ENCODE peak calls at places on chromosome 21, in seven cellular contexts. L is stimulated activated CD4-positive, alpha-beta T cell treated with anti-CD3 and anti-CD28 coated beads, Interleukin-15, amount 100 ng/mL, for 24 hours; T is neuronal stem cell; J is renal cortical epithelial cell; X is IMR-90; D is effector CD4-positive, alpha-beta T cell; V is central memory CD4-positive, alpha-beta T cell. F is an unnamed sample.

GRCh38 chr21:34762761-34763160 is 94.0 kb downstream of the CLIC6 start:
- DNase-seq in D (no peak), L (no peak), X (peak), J (peak), V (no peak), T (no peak), F (no peak)

GRCh38 chr21:43306391-43306790 is 120.5 kb downstream of the SIK1 start:
- DNase-seq in L (no peak), T (no peak), V (no peak), J (no peak), D (no peak), X (no peak), F (no peak)

GRCh38 chr21:16116798-16117197 is 387.0 kb downstream of the USP25 start:
- DNase-seq in V (no peak), X (peak), J (peak), L (no peak), T (no peak), D (no peak), F (no peak)

GRCh38 chr21:35606136-35606535 is 454.2 kb downstream of the SETD4 start:
- DNase-seq in X (no peak), V (no peak), T (no peak), J (no peak), D (no peak), L (no peak), F (no peak)

GRCh38 chr21:39312112-39313041 is 1.1 kb downstream of the BRWD1 start:
- DNase-seq in X (peak), V (peak), J (peak), D (peak), T (peak), L (peak), F (peak)

GRCh38 chr21:16580661-16581060 is 850.9 kb downstream of the USP25 start:
- DNase-seq in X (no peak), J (no peak), L (no peak), T (no peak), V (no peak), D (no peak), F (no peak)

GRCh38 chr21:29928537-29928936 is 11.3 kb downstream of the GRIK1 start:
- DNase-seq in T (no peak), V (no peak), X (no peak), L (no peak), D (no peak), J (no peak), F (no peak)

GRCh38 chr21:29256125-29256895 is 42.4 kb upstream of the BACH1 start:
- DNase-seq in J (no peak), X (no peak), T (no peak), V (no peak), L (no peak), D (no peak), F (no peak)

GRCh38 chr21:31991356-31992331 is 118.8 kb downstream of the HUNK start:
- DNase-seq in T (no peak), D (no peak), V (no peak), X (no peak), J (no peak), L (no peak), F (no peak)

GRCh38 chr21:44021064-44021463 is 9.0 kb downstream of the TRAPPC10 start:
- DNase-seq in L (no peak), V (no peak), T (no peak), D (no peak), J (no peak), X (no peak), F (no peak)

GRCh38 chr21:46619846-46620245 is 15.0 kb upstream of the S100B start:
- DNase-seq in T (no peak), J (no peak), D (no peak), X (peak), L (no peak), V (no peak), F (no peak)